ENCODE peak calls at places on chromosomes 16 and 17, in six cellular contexts. One of them, this sample, is unnamed.

GRCh38 chr16:29029168-29029994 is 44.5 kb downstream of the LAT start:
- DNase-seq in IMR-90: peak; percentile 98
- DNase-seq in neuronal stem cell: peak; percentile 20
- DNase-seq in H1: peak; percentile 23
- DNase-seq in H9: peak; percentile 38
- DNase-seq in mesenchymal stem cell: peak; percentile 97
- DNase-seq in this sample: peak; percentile 7

GRCh38 chr16:55494994-55495421 is 13.9 kb upstream of the LPCAT2 start:
- DNase-seq in IMR-90: peak; percentile 96
- DNase-seq in neuronal stem cell: no peak
- DNase-seq in H1: no peak
- DNase-seq in H9: peak; percentile 29
- DNase-seq in mesenchymal stem cell: peak; percentile 89
- DNase-seq in this sample: peak; percentile 47

GRCh38 chr16:69796285-69797118 is 34.4 kb downstream of the WWP2 start:
- DNase-seq in IMR-90: peak; percentile 77
- DNase-seq in neuronal stem cell: peak; percentile 58
- DNase-seq in H1: no peak
- DNase-seq in H9: peak; percentile 54
- DNase-seq in mesenchymal stem cell: peak; percentile 66
- DNase-seq in this sample: peak; percentile 7

GRCh38 chr17:19705771-19706770 is 10.3 kb downstream of the SLC47A2 start:
- DNase-seq in IMR-90: no peak
- DNase-seq in neuronal stem cell: no peak
- DNase-seq in H1: no peak
- DNase-seq in H9: peak; percentile 37
- DNase-seq in mesenchymal stem cell: no peak
- DNase-seq in this sample: no peak

GRCh38 chr17:55689672-55690071 is 33.0 kb downstream of the TMEM100 start:
- DNase-seq in IMR-90: no peak
- DNase-seq in neuronal stem cell: no peak
- DNase-seq in H1: no peak
- DNase-seq in H9: no peak
- DNase-seq in mesenchymal stem cell: no peak
- DNase-seq in this sample: no peak

GRCh38 chr16:76946879-76947278 is 244.1 kb upstream of the MON1B start:
- DNase-seq in IMR-90: peak; percentile 79
- DNase-seq in neuronal stem cell: no peak
- DNase-seq in H1: no peak
- DNase-seq in H9: no peak
- DNase-seq in mesenchymal stem cell: peak; percentile 82
- DNase-seq in this sample: peak; percentile 58

GRCh38 chr17:28648698-28649097 is 3.7 kb upstream of the BLTP2 start:
- DNase-seq in IMR-90: no peak
- DNase-seq in neuronal stem cell: no peak
- DNase-seq in H1: no peak
- DNase-seq in H9: no peak
- DNase-seq in mesenchymal stem cell: no peak
- DNase-seq in this sample: no peak

GRCh38 chr16:50585331-50585776 is 37.2 kb downstream of the NKD1 start:
- DNase-seq in IMR-90: no peak
- DNase-seq in neuronal stem cell: no peak
- DNase-seq in H1: no peak
- DNase-seq in H9: no peak
- DNase-seq in mesenchymal stem cell: no peak
- DNase-seq in this sample: no peak

GRCh38 chr17:60887607-60888028 is 210.0 kb downstream of the BCAS3 start:
- DNase-seq in IMR-90: no peak
- DNase-seq in neuronal stem cell: no peak
- DNase-seq in H1: no peak
- DNase-seq in H9: no peak
- DNase-seq in mesenchymal stem cell: no peak
- DNase-seq in this sample: no peak
- H3K9ac ChIP-seq in IMR-90: no peak overlapping the region
- H3K9ac ChIP-seq in neuronal stem cell: no peak overlapping the region
- H3K9ac ChIP-seq in H1: no peak overlapping the region
- H3K9ac ChIP-seq in H9: peak overlapping the region; percentile 72
- H3K9ac ChIP-seq in mesenchymal stem cell: no peak overlapping the region
- H3K9ac ChIP-seq in this sample: no peak overlapping the region

GRCh38 chr17:10114931-10115535 is 83.4 kb downstream of the GAS7 start:
- DNase-seq in IMR-90: peak; percentile 97
- DNase-seq in neuronal stem cell: no peak
- DNase-seq in H1: no peak
- DNase-seq in H9: no peak
- DNase-seq in mesenchymal stem cell: peak; percentile 99
- DNase-seq in this sample: peak; percentile 90
- H4K91ac ChIP-seq in IMR-90: peak overlapping the region; percentile 94
- H4K91ac ChIP-seq in neuronal stem cell: no peak overlapping the region
- H4K91ac ChIP-seq in H1: peak overlapping the region; percentile 13
- H4K91ac ChIP-seq in H9: peak overlapping the region; percentile 50
- H4K91ac ChIP-seq in mesenchymal stem cell: peak overlapping the region; percentile 99
- H4K91ac ChIP-seq in this sample: no peak overlapping the region

GRCh38 chr16:56722200-56722842 is 7.6 kb upstream of the NUP93 start:
- DNase-seq in IMR-90: no peak
- DNase-seq in neuronal stem cell: no peak
- DNase-seq in H1: no peak
- DNase-seq in H9: no peak
- DNase-seq in mesenchymal stem cell: no peak
- DNase-seq in this sample: no peak
- H3K9ac ChIP-seq in IMR-90: no peak overlapping the region
- H3K9ac ChIP-seq in neuronal stem cell: no peak overlapping the region
- H3K9ac ChIP-seq in H1: no peak overlapping the region
- H3K9ac ChIP-seq in H9: no peak overlapping the region
- H3K9ac ChIP-seq in mesenchymal stem cell: no peak overlapping the region
- H3K9ac ChIP-seq in this sample: no peak overlapping the region

GRCh38 chr16:46911650-46912049 is 27.5 kb downstream of the GPT2 start:
- DNase-seq in IMR-90: no peak
- DNase-seq in neuronal stem cell: no peak
- DNase-seq in H1: no peak
- DNase-seq in H9: no peak
- DNase-seq in mesenchymal stem cell: no peak
- DNase-seq in this sample: no peak
- H4K91ac ChIP-seq in IMR-90: no peak overlapping the region
- H4K91ac ChIP-seq in neuronal stem cell: no peak overlapping the region
- H4K91ac ChIP-seq in H1: no peak overlapping the region
- H4K91ac ChIP-seq in H9: no peak overlapping the region
- H4K91ac ChIP-seq in mesenchymal stem cell: no peak overlapping the region
- H4K91ac ChIP-seq in this sample: no peak overlapping the region

GRCh38 chr16:57800213-57801097 is 1.8 kb downstream of the KIFC3 start:
- DNase-seq in IMR-90: no peak
- DNase-seq in neuronal stem cell: no peak
- DNase-seq in H1: no peak
- DNase-seq in H9: no peak
- DNase-seq in mesenchymal stem cell: peak; percentile 24
- DNase-seq in this sample: no peak
- H3K9ac ChIP-seq in IMR-90: peak overlapping the region; percentile 96
- H3K9ac ChIP-seq in neuronal stem cell: peak overlapping the region; percentile 54
- H3K9ac ChIP-seq in H1: no peak overlapping the region
- H3K9ac ChIP-seq in H9: no peak overlapping the region
- H3K9ac ChIP-seq in mesenchymal stem cell: peak overlapping the region; percentile 89
- H3K9ac ChIP-seq in this sample: no peak overlapping the region

DNA sequence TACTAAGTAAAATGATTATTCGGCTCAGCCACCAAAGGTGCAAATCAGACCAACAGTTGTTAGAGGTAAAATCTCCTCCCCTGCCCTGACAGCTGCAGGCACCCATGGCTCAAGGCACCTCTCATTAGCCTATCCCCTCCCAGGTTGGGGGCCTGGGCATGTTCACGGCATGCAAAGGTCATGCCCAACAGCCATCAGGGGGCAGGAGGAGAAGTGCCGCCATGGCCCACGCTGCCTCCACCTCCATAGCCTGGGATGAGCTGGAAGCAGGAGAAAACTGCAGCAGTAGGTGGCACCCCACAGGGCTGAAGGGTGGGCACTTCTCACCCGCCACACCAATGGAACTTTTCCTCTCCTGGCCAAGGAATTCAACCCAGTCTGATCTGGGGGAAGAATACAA is 146.4 kb upstream of the COX10 start:
- DNase-seq in IMR-90: no peak
- DNase-seq in neuronal stem cell: no peak
- DNase-seq in H1: no peak
- DNase-seq in H9: no peak
- DNase-seq in mesenchymal stem cell: no peak
- DNase-seq in this sample: no peak
- H4K91ac ChIP-seq in IMR-90: no peak overlapping the region
- H4K91ac ChIP-seq in neuronal stem cell: no peak overlapping the region
- H4K91ac ChIP-seq in H1: no peak overlapping the region
- H4K91ac ChIP-seq in H9: no peak overlapping the region
- H4K91ac ChIP-seq in mesenchymal stem cell: no peak overlapping the region
- H4K91ac ChIP-seq in this sample: no peak overlapping the region

DNA sequence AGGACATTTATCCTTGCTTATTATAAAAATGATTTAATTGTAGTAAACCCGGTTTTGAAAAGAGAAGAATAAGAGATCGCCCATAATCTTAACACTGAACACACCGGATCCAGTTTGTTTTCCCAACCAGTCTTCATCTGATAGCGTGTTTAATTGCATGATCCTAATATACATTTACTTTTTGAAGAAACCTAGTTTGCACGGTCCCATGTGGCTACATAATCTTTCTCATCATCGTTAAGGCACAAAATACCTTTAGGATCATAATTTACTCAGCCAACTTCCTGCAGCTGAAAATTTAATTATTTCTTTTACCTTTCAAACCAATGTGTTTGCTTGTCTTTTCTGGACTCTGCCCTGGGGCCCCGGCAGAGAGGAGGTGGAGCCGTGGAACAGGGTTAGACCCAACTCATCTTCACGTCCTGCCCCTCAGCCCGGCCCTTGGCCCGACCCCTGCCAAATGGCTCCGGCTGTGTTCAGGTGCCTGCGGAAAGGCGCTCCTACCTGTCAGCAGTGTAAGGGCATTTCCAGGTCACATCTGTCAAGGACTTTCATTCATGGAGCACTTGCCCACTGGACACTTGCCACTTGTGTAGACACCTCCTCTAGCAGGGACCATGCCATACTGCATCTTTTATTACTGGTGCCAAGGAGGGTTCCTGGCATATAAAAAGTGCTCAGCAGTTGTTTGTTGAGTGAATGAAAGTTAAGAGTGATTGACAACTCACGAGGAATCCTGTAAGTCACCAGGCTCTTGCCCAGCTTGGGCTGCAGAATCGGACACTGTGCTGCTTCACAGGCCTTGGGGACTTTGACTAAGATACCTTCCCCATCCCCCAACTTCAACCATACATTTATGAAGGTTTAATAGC is 28.6 kb downstream of the SMARCE1 start:
- DNase-seq in IMR-90: no peak
- DNase-seq in neuronal stem cell: no peak
- DNase-seq in H1: no peak
- DNase-seq in H9: no peak
- DNase-seq in mesenchymal stem cell: no peak
- DNase-seq in this sample: no peak
- H3K9ac ChIP-seq in IMR-90: no peak overlapping the region
- H3K9ac ChIP-seq in neuronal stem cell: no peak overlapping the region
- H3K9ac ChIP-seq in H1: no peak overlapping the region
- H3K9ac ChIP-seq in H9: no peak overlapping the region
- H3K9ac ChIP-seq in mesenchymal stem cell: no peak overlapping the region
- H3K9ac ChIP-seq in this sample: no peak overlapping the region

GRCh38 chr17:77740481-77740880 is 218.0 kb upstream of the TNRC6C start:
- DNase-seq in IMR-90: no peak
- DNase-seq in neuronal stem cell: no peak
- DNase-seq in H1: no peak
- DNase-seq in H9: no peak
- DNase-seq in mesenchymal stem cell: no peak
- DNase-seq in this sample: no peak
- H4K91ac ChIP-seq in IMR-90: no peak overlapping the region
- H4K91ac ChIP-seq in neuronal stem cell: no peak overlapping the region
- H4K91ac ChIP-seq in H1: no peak overlapping the region
- H4K91ac ChIP-seq in H9: no peak overlapping the region
- H4K91ac ChIP-seq in mesenchymal stem cell: no peak overlapping the region
- H4K91ac ChIP-seq in this sample: no peak overlapping the region

GRCh38 chr17:78715876-78716275 is 66.2 kb downstream of the CYTH1 start:
- DNase-seq in IMR-90: no peak
- DNase-seq in neuronal stem cell: no peak
- DNase-seq in H1: no peak
- DNase-seq in H9: no peak
- DNase-seq in mesenchymal stem cell: no peak
- DNase-seq in this sample: no peak
- H3K9ac ChIP-seq in IMR-90: no peak overlapping the region
- H3K9ac ChIP-seq in neuronal stem cell: no peak overlapping the region
- H3K9ac ChIP-seq in H1: no peak overlapping the region
- H3K9ac ChIP-seq in H9: no peak overlapping the region
- H3K9ac ChIP-seq in mesenchymal stem cell: no peak overlapping the region
- H3K9ac ChIP-seq in this sample: no peak overlapping the region